ENCODE peak calls at places on chromosomes 13 and 19, in four cellular contexts. N is PC-9, O is SK-N-SH, H is DND-41. U is an unnamed sample.

GRCh38 chr19:19343762-19344161 is 23.1 kb downstream of the MAU2 start:
- DNase-seq in O (no peak), H (no peak), N (no peak), U (no peak)

GRCh38 chr13:92989301-92989700 is 237.3 kb upstream of the GPC6 start:
- DNase-seq in H (no peak), O (no peak), N (no peak), U (no peak)

GRCh38 chr19:2207991-2208860 is 27.9 kb downstream of the PLEKHJ1 start:
- DNase-seq in N (no peak), H (peak; percentile 33), O (no peak), U (peak; percentile 79)

GRCh38 chr13:67549331-67549730 is 319.2 kb upstream of the PCDH9 start:
- DNase-seq in O (no peak), N (no peak), H (no peak), U (no peak)

GRCh38 chr19:4089400-4089908 is 22.8 kb upstream of the ZBTB7A start:
- DNase-seq in H (peak; percentile 84), O (no peak), N (no peak), U (no peak)

GRCh38 chr13:93959796-93960533 is 519.5 kb downstream of the DCT start:
- DNase-seq in H (no peak), O (no peak), N (no peak), U (no peak)

GRCh38 chr19:1383311-1384084 is at the start of gene NDUFS7:
- DNase-seq in H (peak; percentile 89), N (peak; percentile 82), O (peak; percentile 90), U (peak; percentile 92)

GRCh38 chr19:15532779-15533521 is 24.6 kb downstream of the CYP4F22 start:
- DNase-seq in H (no peak), O (no peak), N (peak; percentile 21), U (no peak)

GRCh38 chr13:46324976-46325375 is 62.1 kb downstream of the RUBCNL start:
- DNase-seq in N (no peak), O (no peak), H (no peak), U (no peak)

GRCh38 chr19:6890938-6891337 is 3.6 kb downstream of the ADGRE1 start:
- DNase-seq in N (no peak), H (peak; percentile 29), O (no peak), U (no peak)

GRCh38 chr13:113636266-113636963 is 21.6 kb downstream of the ATP4B start:
- DNase-seq in N (no peak), H (no peak), O (no peak), U (peak; percentile 1)

GRCh38 chr13:29847501-29847983 is 2.9 kb downstream of the UBL3 start:
- DNase-seq in N (no peak), O (peak; percentile 42), H (no peak), U (peak; percentile 38)

GRCh38 chr13:103222683-103223082 is 156.5 kb upstream of the SLC10A2 start:
- DNase-seq in H (no peak), N (no peak), O (no peak), U (no peak)

GRCh38 chr13:103403148-103403740 is 337.0 kb upstream of the SLC10A2 start:
- DNase-seq in H (no peak), O (no peak), N (no peak), U (no peak)

GRCh38 chr13:77515785-77516184 is 19.7 kb upstream of the SCEL start:
- DNase-seq in N (no peak), O (no peak), H (no peak), U (no peak)

GRCh38 chr13:113406321-113407102 is 42.6 kb upstream of the GRTP1 start:
- DNase-seq in O (no peak), N (no peak), H (no peak), U (no peak)

GRCh38 chr13:69565334-69565733 is 542.3 kb upstream of the ATXN8OS start:
- DNase-seq in O (peak; percentile 22), H (no peak), N (peak; percentile 57), U (peak; percentile 67)

GRCh38 chr13:52849727-52850395 is 1.4 kb upstream of the PCDH8 start:
- DNase-seq in O (no peak), N (no peak), H (no peak), U (no peak)

GRCh38 chr13:25971499-25972145 is 80.2 kb downstream of the SHISA2 start:
- DNase-seq in N (no peak), O (no peak), H (peak; percentile 39), U (no peak)

GRCh38 chr13:35988648-35989081 is 142.5 kb downstream of the DCLK1 start:
- DNase-seq in N (no peak), O (no peak), H (no peak), U (no peak)

GRCh38 chr19:3450796-3451411 is 29.4 kb downstream of the SMIM24 start:
- DNase-seq in H (no peak), O (no peak), N (peak; percentile 73), U (no peak)

GRCh38 chr13:74061939-74062595 is 72.1 kb downstream of the KLF12 start:
- DNase-seq in H (peak; percentile 75), N (no peak), O (peak; percentile 19), U (no peak)

GRCh38 chr19:42038675-42039074 is 31.3 kb downstream of the GRIK5 start:
- DNase-seq in H (no peak), N (no peak), O (no peak), U (peak; percentile 82)

GRCh38 chr19:44757057-44757734 is 8.7 kb downstream of the BCL3 start:
- DNase-seq in H (no peak), N (no peak), O (peak; percentile 89), U (peak; percentile 83)

GRCh38 chr19:55014714-55015113 is 23.4 kb downstream of the GP6 start:
- DNase-seq in O (peak; percentile 50), N (no peak), H (no peak), U (peak; percentile 27)

GRCh38 chr19:7856277-7856581 is 18.0 kb downstream of the PRR36 start:
- DNase-seq in O (no peak), N (no peak), H (no peak), U (no peak)

GRCh38 chr13:99215466-99215865 is 14.8 kb downstream of the UBAC2 start:
- DNase-seq in O (no peak), H (peak; percentile 90), N (no peak), U (no peak)
- H3K4me1 ChIP-seq in O (no peaks in the 10 kb centered on the region), H (peaks cover 80% of the 10 kb centered on the region), N (no peaks in the 10 kb centered on the region), U (no peaks in the 10 kb centered on the region)

GRCh38 chr13:59447031-59447430 is 716.7 kb downstream of the DIAPH3 start:
- DNase-seq in H (no peak), O (peak; percentile 48), N (no peak), U (no peak)
- H3K4me1 ChIP-seq in H (no peaks in the 10 kb centered on the region), O (peaks cover 49% of the 10 kb centered on the region), N (no peaks in the 10 kb centered on the region), U (peaks cover 44% of the 10 kb centered on the region)

DNA sequence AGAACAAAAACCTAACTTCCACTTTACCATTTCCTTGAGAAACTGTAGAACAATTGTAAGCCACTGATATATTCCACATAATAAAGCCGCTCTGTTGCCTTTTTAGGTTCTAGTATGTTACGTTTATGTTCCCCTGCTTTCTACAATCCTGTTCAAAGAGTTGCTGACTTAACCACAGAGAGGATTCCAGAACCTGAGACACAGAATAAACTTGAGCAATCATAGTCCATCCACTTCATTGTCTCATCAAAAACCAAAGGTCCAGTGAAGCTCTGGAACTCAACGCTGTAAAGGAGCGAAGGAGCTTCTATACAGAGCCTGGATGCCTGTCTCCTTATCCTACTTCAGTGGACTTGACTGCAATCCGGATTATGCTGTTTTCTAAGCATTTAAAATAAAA is 4.6 kb downstream of the STARD13 start:
- DNase-seq in H (no peak), O (no peak), N (no peak), U (no peak)
- H3K4me1 ChIP-seq in H (no peaks in the 10 kb centered on the region), O (peaks cover 59% of the 10 kb centered on the region), N (peaks cover 65% of the 10 kb centered on the region), U (no peaks in the 10 kb centered on the region)

DNA sequence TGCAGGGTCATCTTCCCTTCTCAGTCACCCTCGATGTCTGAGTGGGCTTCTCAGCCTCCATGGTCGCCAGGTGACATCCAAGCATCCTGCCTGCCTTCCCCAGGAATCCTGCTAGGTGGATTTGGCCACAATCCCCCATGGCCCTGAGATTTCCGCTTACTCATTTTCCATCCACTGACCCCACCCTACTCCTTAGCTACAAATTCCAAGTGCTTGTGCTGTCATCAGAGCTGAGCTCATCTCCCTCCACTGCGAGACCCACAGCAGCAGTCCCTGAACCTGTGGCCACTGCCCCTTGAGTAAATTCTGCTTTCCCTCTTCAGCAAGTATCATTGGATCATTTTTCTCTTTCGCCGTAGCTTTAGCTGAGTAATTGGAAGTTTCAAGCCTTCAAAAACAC is 90.5 kb upstream of the ANKRD10 start:
- DNase-seq in H (no peak), O (no peak), N (peak; percentile 21), U (no peak)
- H3K4me1 ChIP-seq in H (no peaks in the 10 kb centered on the region), O (no peaks in the 10 kb centered on the region), N (no peaks in the 10 kb centered on the region), U (no peaks in the 10 kb centered on the region)